ENCODE peak calls at places on chromosomes 12 and 14, in nine cellular contexts. C is AG10803, E is tibial artery, D is astrocyte of the cerebellum, J is AG04450, T is foreskin fibroblast, U is BE2C, Y is uterus, F is fibroblast of lung. M is an unnamed sample.

GRCh38 chr14:27721760-27722159 is 1044.8 kb upstream of the FOXG1 start:
- DNase-seq in J (no peak), D (no peak), F (no peak), T (no peak), Y (no peak), C (no peak), E (no peak), U (no peak), M (no peak)

GRCh38 chr14:78341827-78342389 is 171.7 kb downstream of the NRXN3 start:
- DNase-seq in D (no peak), J (no peak), F (no peak), C (no peak), Y (no peak), T (no peak), E (no peak), U (no peak), M (no peak)

GRCh38 chr12:121061831-121062230 is 22.8 kb upstream of the OASL start:
- DNase-seq in F (no peak), Y (no peak), J (no peak), T (peak), C (peak), D (no peak), U (no peak), E (no peak), M (no peak)

GRCh38 chr12:118439068-118439467 is 62.7 kb downstream of the SUDS3 start:
- DNase-seq in U (no peak), Y (no peak), C (no peak), F (no peak), J (no peak), D (no peak), T (no peak), E (no peak), M (no peak)

GRCh38 chr14:103442288-103442687 is 57.1 kb downstream of the MARK3 start:
- DNase-seq in J (no peak), F (no peak), C (peak), D (no peak), T (peak), E (no peak), Y (no peak), U (no peak), M (no peak)

GRCh38 chr12:43336962-43337555 is 214.9 kb downstream of the ADAMTS20 start:
- DNase-seq in F (peak), D (peak), E (no peak), C (peak), U (no peak), Y (no peak), J (no peak), T (peak), M (no peak)

GRCh38 chr12:100675432-100675831 is 101.9 kb downstream of the GAS2L3 start:
- DNase-seq in J (peak), F (peak), Y (no peak), U (peak), E (peak), T (peak), D (peak), C (peak), M (peak)

GRCh38 chr12:81450920-81451739 is 308.0 kb downstream of the PPFIA2 start:
- DNase-seq in C (peak), U (peak), T (peak), J (peak), E (no peak), D (peak), F (peak), Y (no peak), M (peak)

GRCh38 chr14:57382283-57382682 is 8.1 kb upstream of the NAA30 start:
- DNase-seq in F (peak), Y (no peak), T (peak), J (peak), D (no peak), U (no peak), C (peak), E (no peak), M (peak)

GRCh38 chr12:1234073-1234472 is 243.1 kb downstream of the ERC1 start:
- DNase-seq in F (peak), D (peak), U (no peak), E (no peak), J (no peak), C (peak), Y (no peak), T (peak), M (peak)

GRCh38 chr12:28180791-28181190 is 9.5 kb upstream of the CCDC91 start:
- DNase-seq in Y (no peak), C (peak), F (peak), U (no peak), D (no peak), E (no peak), T (no peak), J (no peak), M (no peak)

GRCh38 chr12:116157845-116158267 is 119.6 kb downstream of the MED13L start:
- DNase-seq in E (no peak), D (no peak), T (no peak), F (no peak), J (no peak), C (no peak), U (no peak), Y (no peak), M (no peak)

GRCh38 chr14:96688629-96689028 is 108.6 kb upstream of the VRK1 start:
- DNase-seq in E (no peak), J (no peak), U (no peak), T (no peak), F (no peak), C (no peak), Y (no peak), D (no peak), M (no peak)

GRCh38 chr14:105412768-105413541 is 6.7 kb upstream of the MTA1 start:
- DNase-seq in J (no peak), E (no peak), C (no peak), D (no peak), Y (no peak), T (no peak), F (no peak), U (no peak), M (no peak)

GRCh38 chr12:120359159-120359527 is 9.8 kb downstream of the MSI1 start:
- DNase-seq in F (no peak), E (no peak), C (no peak), T (no peak), D (no peak), J (no peak), U (no peak), Y (no peak), M (no peak)

GRCh38 chr14:28758253-28758915 is 8.2 kb upstream of the FOXG1 start:
- DNase-seq in E (no peak), Y (no peak), U (no peak), J (no peak), F (no peak), D (no peak), T (no peak), C (no peak), M (no peak)

GRCh38 chr14:91348861-91349465 is 68.7 kb downstream of the CCDC88C start:
- DNase-seq in E (no peak), U (no peak), C (peak), D (no peak), Y (no peak), J (no peak), T (no peak), F (no peak), M (no peak)

GRCh38 chr12:25249951-25250738 is 584 bp downstream of the KRAS start:
- DNase-seq in D (no peak), C (peak), Y (peak), U (peak), J (no peak), E (peak), T (peak), F (peak), M (no peak)

GRCh38 chr12:80382254-80382653 is 61.8 kb upstream of the PTPRQ start:
- DNase-seq in Y (no peak), E (no peak), J (no peak), U (no peak), F (no peak), T (no peak), D (no peak), C (no peak), M (no peak)

DNA sequence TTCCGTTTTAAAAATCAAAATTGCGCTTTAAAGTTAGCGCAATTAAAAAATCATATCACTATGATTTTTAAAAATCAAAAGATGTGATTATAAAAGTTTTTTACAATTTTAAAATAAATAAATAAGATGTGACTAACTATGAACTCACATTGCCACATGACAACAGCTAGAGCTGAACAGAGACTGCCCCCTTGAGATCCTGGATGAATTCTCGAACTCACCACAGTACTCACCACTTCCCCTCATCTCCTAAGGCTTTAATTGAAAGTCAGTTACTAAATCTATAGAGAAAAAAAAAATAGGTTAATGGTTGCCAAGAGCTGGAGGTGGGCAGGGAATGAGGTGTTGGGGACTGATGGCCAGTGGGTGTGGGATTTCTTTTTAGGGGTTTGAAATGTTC is 384.2 kb downstream of the ZFP36L1 start:
- DNase-seq in J (no peak), Y (no peak), D (no peak), T (peak), E (no peak), U (no peak), C (no peak), F (peak), M (no peak)
- TF ChIP-seq CTCF in J (no peak), Y (no peak), D (no peak), T (peak), E (no peak), U (no peak), C (peak), F (no peak), M (peak)

DNA sequence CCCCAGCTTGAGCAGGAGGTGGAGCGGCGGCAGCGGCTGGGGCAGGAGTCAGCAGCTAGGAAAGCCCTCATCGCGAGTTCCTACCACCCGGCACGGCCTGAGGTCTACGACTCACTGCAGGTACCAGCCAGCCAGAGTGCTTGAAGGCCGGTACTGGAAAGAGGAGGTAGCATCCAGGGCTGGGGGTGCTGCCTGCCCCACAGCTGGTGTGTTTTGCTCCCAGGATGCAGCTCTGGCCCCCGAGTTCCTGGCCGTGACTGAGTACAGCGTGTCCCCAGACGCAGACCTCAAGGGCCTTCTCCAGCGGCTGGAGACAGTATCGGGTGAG is 1.6 kb downstream of the OGFOD2 start:
- DNase-seq in F (peak), Y (peak), T (no peak), C (no peak), D (no peak), E (no peak), U (no peak), J (no peak), M (no peak)
- H3K4me3 ChIP-seq in F (no peak), Y (no peak), T (no peak), C (peak), D (no peak), E (peak), U (no peak), J (peak), M (peak)

DNA sequence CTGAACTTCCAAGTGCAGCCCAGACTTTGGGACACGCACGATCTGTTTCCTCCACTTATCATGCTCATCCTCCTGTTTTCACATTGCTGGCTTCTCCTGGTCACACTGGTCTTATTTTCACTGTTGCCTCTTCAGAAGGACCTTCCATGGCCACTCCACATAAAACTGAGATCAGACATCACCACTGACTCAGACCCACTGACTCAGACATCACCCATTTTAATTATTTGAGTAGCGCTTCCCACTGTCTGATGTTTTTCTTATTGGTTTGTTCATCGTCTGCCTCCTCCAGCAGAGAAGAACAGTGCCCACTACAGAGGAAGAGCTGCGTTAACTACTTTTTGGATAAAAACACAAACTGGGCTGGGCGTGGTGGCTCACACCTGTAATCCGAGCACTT is 270.5 kb upstream of the PWP1 start:
- DNase-seq in U (no peak), T (peak), Y (no peak), C (peak), E (no peak), F (peak), D (peak), J (no peak), M (no peak)
- TF ChIP-seq CTCF in U (no peak), T (peak), Y (no peak), C (peak), E (no peak), F (no peak), D (peak), J (no peak), M (no peak)

GRCh38 chr12:13198921-13199320 is 2.4 kb downstream of the EMP1 start:
- DNase-seq in T (peak), D (no peak), U (no peak), C (peak), J (no peak), F (peak), E (no peak), Y (no peak), M (no peak)
- H3K4me3 ChIP-seq in T (peak), D (peak), U (no peak), C (peak), J (peak), F (peak), E (peak), Y (peak), M (peak)

DNA sequence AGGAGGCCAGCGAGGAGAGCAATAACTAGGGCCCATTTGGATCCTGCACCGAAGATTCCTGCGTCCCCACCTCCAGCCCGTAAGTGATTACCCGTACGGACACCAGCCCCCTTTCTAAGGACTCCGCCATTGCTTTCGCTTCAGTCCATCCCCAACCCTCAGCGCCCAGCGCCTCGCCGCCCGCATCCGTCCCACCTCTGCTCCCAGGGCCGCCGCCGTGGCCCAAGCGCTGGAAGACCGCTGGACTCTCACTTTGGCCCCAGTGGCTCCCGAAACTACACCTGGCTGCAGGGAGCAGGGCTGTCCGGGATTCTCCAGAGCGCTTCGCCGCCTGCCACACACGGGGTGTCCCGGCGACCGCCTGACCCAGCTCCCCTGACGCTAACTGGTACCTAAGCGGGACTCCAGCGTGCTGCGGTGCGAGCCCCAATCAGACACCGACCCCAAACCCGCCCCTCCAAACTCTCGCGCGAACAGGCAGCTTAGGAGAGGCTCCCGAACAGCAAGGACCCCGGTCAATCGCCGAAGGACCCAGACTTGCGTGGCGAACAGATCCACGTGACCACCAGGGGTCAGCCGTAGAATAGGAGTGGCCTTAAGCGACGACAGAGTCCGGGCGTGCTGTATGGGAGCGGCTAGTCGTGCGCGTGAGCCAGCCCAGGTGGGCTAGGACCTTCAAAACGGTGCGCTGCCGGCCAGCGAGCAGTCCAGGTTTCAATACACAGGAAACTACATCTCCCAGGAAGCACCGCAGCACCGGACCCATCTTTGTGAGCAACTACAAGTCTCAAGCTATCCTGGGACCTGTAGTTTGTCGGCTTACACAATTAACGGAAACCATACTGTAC is at the start of gene CNPY2:
- DNase-seq in D (peak), T (peak), C (peak), F (peak), Y (peak), J (peak), E (peak), U (peak), M (peak)
- TF ChIP-seq CTCF in D (no peak), T (no peak), C (no peak), F (no peak), Y (peak), J (no peak), E (peak), U (peak), M (no peak)

DNA sequence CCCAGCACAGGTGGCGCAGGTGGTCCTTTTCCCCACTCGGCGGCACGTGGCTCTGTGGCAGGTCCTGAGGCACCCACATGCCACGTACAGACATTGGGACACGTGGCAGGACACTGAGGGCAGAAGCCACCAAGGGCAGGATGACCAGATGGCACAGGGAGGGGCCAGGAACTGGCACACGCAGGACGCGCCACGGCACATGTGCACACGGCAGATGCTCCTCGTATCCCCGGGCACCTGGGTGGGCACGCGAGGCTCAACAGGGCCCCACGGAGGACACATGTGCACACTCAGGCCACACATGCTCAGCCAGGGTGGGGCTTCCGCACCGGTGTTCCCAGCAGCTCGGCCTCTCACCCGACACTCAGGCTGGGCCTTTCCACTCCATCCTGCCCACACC is 52.0 kb downstream of the FBRSL1 start:
- DNase-seq in J (no peak), E (no peak), T (no peak), U (no peak), Y (no peak), C (no peak), F (no peak), D (no peak), M (no peak)
- H3K4me3 ChIP-seq in J (no peak), E (no peak), T (no peak), U (no peak), Y (no peak), C (no peak), F (no peak), D (no peak), M (no peak)

GRCh38 chr12:3042394-3042793 is 34.8 kb upstream of the TSPAN9 start:
- DNase-seq in F (no peak), C (no peak), E (no peak), T (no peak), J (no peak), U (peak), Y (no peak), D (no peak), M (no peak)
- TF ChIP-seq CTCF in F (no peak), C (no peak), E (no peak), T (no peak), J (no peak), U (no peak), Y (no peak), D (no peak), M (no peak)

DNA sequence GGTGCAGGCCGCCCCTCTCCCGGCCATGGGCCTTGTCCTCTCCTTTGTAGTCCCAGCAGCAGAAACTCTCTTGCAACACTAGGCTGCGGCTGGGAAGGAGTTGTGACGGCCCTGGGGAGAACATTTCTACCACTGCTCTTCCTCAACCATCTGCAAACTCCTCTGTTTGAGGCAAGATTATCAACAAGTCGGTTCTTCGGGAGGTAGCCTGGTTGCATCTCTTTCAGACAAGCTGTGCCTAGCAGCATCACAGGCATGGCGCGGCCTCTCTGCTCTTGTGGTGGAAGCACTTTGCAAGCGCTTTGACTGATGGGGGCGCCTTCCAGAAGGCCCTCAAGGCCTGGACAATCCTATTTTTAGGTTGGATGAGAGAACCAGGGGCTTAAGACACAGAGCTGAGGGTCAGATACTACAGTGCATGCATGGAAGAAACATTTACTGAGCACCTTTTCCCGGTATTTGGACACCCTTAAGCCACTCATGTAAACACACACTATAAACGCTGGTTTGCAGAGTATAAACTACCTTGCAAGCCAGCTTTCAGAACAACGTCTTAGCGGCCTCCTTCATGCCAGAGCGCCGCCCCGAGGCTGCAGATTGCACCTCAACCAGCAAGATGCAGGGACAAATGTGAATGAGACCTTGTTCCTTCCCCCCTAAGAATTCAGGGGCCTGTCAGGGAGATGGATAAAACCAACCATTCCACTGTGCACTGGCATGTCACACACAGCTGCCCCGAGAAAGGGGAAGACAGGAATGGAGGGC is 1.3 kb upstream of the PRIMA1 start:
- DNase-seq in C (no peak), T (no peak), E (peak), D (no peak), J (no peak), U (no peak), Y (no peak), F (no peak), M (no peak)
- H3K4me3 ChIP-seq in C (no peak), T (no peak), E (peak), D (no peak), J (no peak), U (peak), Y (no peak), F (no peak), M (no peak)

DNA sequence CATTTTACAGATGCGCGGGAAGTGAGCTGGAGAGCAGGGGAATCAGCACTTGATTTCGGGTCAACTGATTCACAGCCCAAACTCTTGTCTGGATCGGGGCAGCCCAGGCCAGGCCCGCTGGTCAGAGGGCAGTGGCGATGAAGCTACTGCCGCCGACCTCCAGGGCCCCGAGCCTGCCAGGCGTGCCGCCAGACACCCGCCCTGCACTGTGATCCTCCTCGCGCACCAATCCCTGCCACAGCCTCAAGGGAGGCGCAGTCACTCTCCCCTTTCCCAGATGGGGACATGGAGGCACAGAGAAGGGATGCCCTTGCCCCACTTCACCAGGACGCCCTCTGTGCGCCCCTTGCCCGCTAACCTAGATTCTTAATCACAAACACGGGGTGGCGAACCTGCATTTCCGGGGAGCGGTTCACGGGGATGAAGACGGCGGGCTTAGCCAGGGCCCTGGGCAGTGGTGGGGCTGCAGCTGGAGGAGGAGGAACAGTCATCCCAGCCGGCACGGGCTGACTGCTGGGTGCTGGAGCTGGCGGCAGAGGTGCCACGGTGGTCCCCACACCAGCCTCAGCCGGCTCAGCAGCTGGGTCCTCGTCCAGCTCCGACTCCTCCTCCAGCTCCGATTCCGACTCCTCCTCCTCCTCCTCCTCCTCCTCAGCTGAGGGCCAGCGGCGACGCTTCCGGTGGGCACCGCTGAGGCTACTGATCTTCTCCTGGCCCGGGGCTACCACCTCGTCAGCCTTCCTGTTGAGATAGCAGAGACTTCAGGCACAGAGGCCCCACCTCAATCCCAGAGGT is 8.6 kb downstream of the DHX37 start:
- DNase-seq in T (no peak), E (no peak), F (no peak), D (no peak), J (no peak), C (no peak), U (no peak), Y (no peak), M (no peak)
- TF ChIP-seq CTCF in T (no peak), E (no peak), F (no peak), D (no peak), J (no peak), C (no peak), U (no peak), Y (no peak), M (no peak)

M was measured in HFF-Myc.